ENCODE peak calls at places on chromosomes 3 and 15, in seven cellular contexts. A, D, G, I, W, Q and Y are unnamed samples.

GRCh38 chr15:88894348-88894818 is 961 bp downstream of the HAPLN3 start:
- DNase-seq in W (peak; percentile 66), Q (no peak), D (peak; percentile 80), I (no peak), G (no peak), A (peak; percentile 56), Y (peak; percentile 49)

GRCh38 chr15:75043509-75044257 is 20.3 kb downstream of the PPCDC start:
- DNase-seq in G (no peak), I (peak; percentile 91), W (peak; percentile 77), A (peak; percentile 99), D (no peak), Q (peak; percentile 98), Y (peak; percentile 80)

GRCh38 chr15:74302821-74303359 is 64.6 kb downstream of the CYP11A1 start:
- DNase-seq in D (peak; percentile 77), I (no peak), W (no peak), A (peak; percentile 52), G (no peak), Q (no peak), Y (peak; percentile 2)

GRCh38 chr3:54211097-54211496 is 88.7 kb downstream of the CACNA2D3 start:
- DNase-seq in D (no peak), G (no peak), W (no peak), I (no peak), A (no peak), Q (no peak), Y (no peak)

GRCh38 chr3:43298292-43298691 is 12.0 kb downstream of the SNRK start:
- DNase-seq in W (no peak), A (no peak), D (no peak), I (no peak), G (no peak), Q (no peak), Y (no peak)

GRCh38 chr15:89167267-89168176 is 53.9 kb downstream of the RLBP1 start:
- DNase-seq in G (no peak), W (no peak), A (peak; percentile 81), I (peak; percentile 23), D (no peak), Q (no peak), Y (peak; percentile 38)

GRCh38 chr15:89199734-89200133 is 21.6 kb downstream of the RLBP1 start:
- DNase-seq in D (peak; percentile 21), G (no peak), Q (no peak), I (no peak), A (no peak), W (no peak), Y (no peak)

GRCh38 chr3:127420825-127421224 is 133.0 kb upstream of the PRR20G start:
- DNase-seq in A (no peak), Q (no peak), I (no peak), W (no peak), D (no peak), G (no peak), Y (no peak)

GRCh38 chr3:97872209-97873042 is 50.6 kb downstream of the CRYBG3 start:
- DNase-seq in D (no peak), A (peak; percentile 79), G (no peak), I (no peak), W (no peak), Q (peak; percentile 79), Y (peak; percentile 81)

GRCh38 chr3:153130312-153130977 is 31.6 kb upstream of the RAP2B start:
- DNase-seq in I (no peak), Q (no peak), W (no peak), D (no peak), A (peak; percentile 57), G (no peak), Y (peak; percentile 76)

GRCh38 chr15:34353627-34354026 is 10.5 kb downstream of the NUTM1 start:
- DNase-seq in I (no peak), D (no peak), G (no peak), A (no peak), W (no peak), Q (no peak), Y (no peak)

GRCh38 chr3:127822166-127822835 is at the start of gene MGLL:
- DNase-seq in G (peak; percentile 23), I (no peak), D (peak; percentile 55), W (no peak), Q (no peak), A (peak; percentile 67), Y (peak; percentile 79)

GRCh38 chr3:130085881-130086280 is 4.2 kb downstream of the ALG1L2 start:
- DNase-seq in Q (no peak), D (no peak), G (no peak), A (no peak), W (no peak), I (no peak), Y (no peak)

GRCh38 chr3:16311960-16312451 is 47.0 kb downstream of the OXNAD1 start:
- DNase-seq in D (no peak), W (no peak), A (peak; percentile 25), G (no peak), Q (no peak), I (peak; percentile 90), Y (no peak)

GRCh38 chr3:154931484-154931883 is 148.6 kb upstream of the MME start:
- DNase-seq in A (no peak), I (no peak), G (no peak), W (no peak), Q (peak; percentile 30), D (no peak), Y (no peak)

GRCh38 chr15:75640483-75641175 is 605 bp upstream of the IMP3 start:
- DNase-seq in D (no peak), W (no peak), Q (no peak), A (peak; percentile 42), I (peak; percentile 50), G (no peak), Y (peak; percentile 71)